ENCODE peak calls at places on chromosomes 12 and 14, in four cellular contexts. One of them, this sample, is unnamed.

GRCh38 chr12:71014180-71014785 is 93.7 kb upstream of the PTPRR start:
- DNase-seq in psoas muscle: no peak
- DNase-seq in posterior cingulate gyrus: no peak
- DNase-seq in NB4: peak; percentile 8
- DNase-seq in this sample: peak; percentile 29

GRCh38 chr12:9925746-9926393 is 6.3 kb downstream of the CLEC2A start:
- DNase-seq in psoas muscle: no peak
- DNase-seq in posterior cingulate gyrus: no peak
- DNase-seq in NB4: peak; percentile 47
- DNase-seq in this sample: peak; percentile 45

GRCh38 chr14:74826574-74826973 is 49.4 kb downstream of the PROX2 start:
- DNase-seq in psoas muscle: no peak
- DNase-seq in posterior cingulate gyrus: no peak
- DNase-seq in NB4: no peak
- DNase-seq in this sample: no peak

GRCh38 chr12:32069071-32069470 is 37.6 kb upstream of the BICD1 start:
- DNase-seq in NB4: no peak
- DNase-seq in posterior cingulate gyrus: no peak
- DNase-seq in psoas muscle: no peak
- DNase-seq in this sample: no peak

GRCh38 chr14:68278568-68279436 is 459.2 kb downstream of the RAD51B start:
- DNase-seq in posterior cingulate gyrus: no peak
- DNase-seq in psoas muscle: no peak
- DNase-seq in NB4: no peak
- DNase-seq in this sample: no peak

GRCh38 chr12:31589582-31589895 is 1.4 kb downstream of the DENND5B start:
- DNase-seq in posterior cingulate gyrus: no peak
- DNase-seq in NB4: no peak
- DNase-seq in psoas muscle: no peak
- DNase-seq in this sample: no peak

GRCh38 chr12:59087077-59087673 is 166.9 kb upstream of the LRIG3 start:
- DNase-seq in posterior cingulate gyrus: no peak
- DNase-seq in psoas muscle: no peak
- DNase-seq in NB4: no peak
- DNase-seq in this sample: no peak

GRCh38 chr12:107318804-107319535 is 225.6 kb upstream of the CRY1 start:
- DNase-seq in psoas muscle: peak; percentile 23
- DNase-seq in NB4: peak; percentile 59
- DNase-seq in posterior cingulate gyrus: no peak
- DNase-seq in this sample: peak; percentile 58

GRCh38 chr12:114209852-114210251 is 196.1 kb downstream of the TBX5 start:
- DNase-seq in posterior cingulate gyrus: no peak
- DNase-seq in NB4: no peak
- DNase-seq in psoas muscle: no peak
- DNase-seq in this sample: no peak

GRCh38 chr14:100585448-100586152 is 1.6 kb downstream of the BEGAIN start:
- DNase-seq in posterior cingulate gyrus: peak; percentile 32
- DNase-seq in psoas muscle: peak; percentile 8
- DNase-seq in NB4: no peak
- DNase-seq in this sample: no peak

GRCh38 chr14:63853831-63854293 is 1.1 kb downstream of the SYNE2 start:
- DNase-seq in posterior cingulate gyrus: no peak
- DNase-seq in NB4: no peak
- DNase-seq in psoas muscle: peak; percentile 47
- DNase-seq in this sample: peak; percentile 58

GRCh38 chr12:54587315-54587821 is 1.1 kb downstream of the PPP1R1A start:
- DNase-seq in psoas muscle: peak; percentile 44
- DNase-seq in posterior cingulate gyrus: peak; percentile 32
- DNase-seq in NB4: no peak
- DNase-seq in this sample: no peak

GRCh38 chr12:128807161-128807724 is 16.5 kb downstream of the SLC15A4 start:
- DNase-seq in posterior cingulate gyrus: no peak
- DNase-seq in NB4: no peak
- DNase-seq in psoas muscle: no peak
- DNase-seq in this sample: no peak

GRCh38 chr14:101463566-101464171 is 97.6 kb upstream of the DIO3 start:
- DNase-seq in posterior cingulate gyrus: no peak
- DNase-seq in psoas muscle: no peak
- DNase-seq in NB4: no peak
- DNase-seq in this sample: no peak

GRCh38 chr14:34501997-34502396 is 37.5 kb downstream of the EAPP start:
- DNase-seq in NB4: no peak
- DNase-seq in posterior cingulate gyrus: no peak
- DNase-seq in psoas muscle: no peak
- DNase-seq in this sample: no peak

GRCh38 chr12:123163227-123163626 is 12.3 kb upstream of the PITPNM2 start:
- DNase-seq in NB4: no peak
- DNase-seq in posterior cingulate gyrus: no peak
- DNase-seq in psoas muscle: no peak
- DNase-seq in this sample: no peak

GRCh38 chr14:99067927-99068326 is 204.1 kb downstream of the BCL11B start:
- DNase-seq in NB4: no peak
- DNase-seq in psoas muscle: no peak
- DNase-seq in posterior cingulate gyrus: no peak
- DNase-seq in this sample: no peak

GRCh38 chr12:2895511-2895910 is 4.8 kb downstream of the TULP3 start:
- DNase-seq in NB4: no peak
- DNase-seq in psoas muscle: no peak
- DNase-seq in posterior cingulate gyrus: no peak
- DNase-seq in this sample: no peak

GRCh38 chr12:25972783-25973182 is 14.3 kb downstream of the RASSF8 start:
- DNase-seq in NB4: no peak
- DNase-seq in posterior cingulate gyrus: no peak
- DNase-seq in psoas muscle: no peak
- DNase-seq in this sample: no peak

GRCh38 chr14:101056446-101056845 is 152.9 kb upstream of the RTL1 start:
- DNase-seq in NB4: no peak
- DNase-seq in posterior cingulate gyrus: no peak
- DNase-seq in psoas muscle: no peak
- DNase-seq in this sample: no peak

GRCh38 chr12:55619352-55620138 is 17.1 kb upstream of the OR10P1 start:
- DNase-seq in psoas muscle: no peak
- DNase-seq in NB4: peak; percentile 89
- DNase-seq in posterior cingulate gyrus: no peak
- DNase-seq in this sample: peak; percentile 65

GRCh38 chr12:115306380-115306779 is 622.4 kb upstream of the TBX3 start:
- DNase-seq in posterior cingulate gyrus: no peak
- DNase-seq in psoas muscle: no peak
- DNase-seq in NB4: no peak
- DNase-seq in this sample: no peak

GRCh38 chr14:33737446-33737845 is 213.4 kb downstream of the EGLN3 start:
- DNase-seq in posterior cingulate gyrus: no peak
- DNase-seq in psoas muscle: no peak
- DNase-seq in NB4: no peak
- DNase-seq in this sample: no peak

GRCh38 chr14:94328196-94328595 is 5.1 kb upstream of the SERPINA6 start:
- DNase-seq in NB4: no peak
- DNase-seq in psoas muscle: no peak
- DNase-seq in posterior cingulate gyrus: no peak
- DNase-seq in this sample: no peak

GRCh38 chr12:91381309-91381804 is 198.7 kb upstream of the DCN start:
- DNase-seq in psoas muscle: no peak
- DNase-seq in NB4: no peak
- DNase-seq in posterior cingulate gyrus: peak; percentile 52
- DNase-seq in this sample: peak; percentile 35

GRCh38 chr14:66380143-66380542 is 106.0 kb upstream of the CCDC196 start:
- DNase-seq in psoas muscle: no peak
- DNase-seq in posterior cingulate gyrus: no peak
- DNase-seq in NB4: no peak
- DNase-seq in this sample: no peak

GRCh38 chr12:58176296-58176869 is 235.0 kb downstream of the ATP23 start:
- DNase-seq in psoas muscle: no peak
- DNase-seq in NB4: peak; percentile 36
- DNase-seq in posterior cingulate gyrus: no peak
- DNase-seq in this sample: peak; percentile 70

GRCh38 chr12:114936148-114937099 is 252.4 kb upstream of the TBX3 start:
- DNase-seq in posterior cingulate gyrus: no peak
- DNase-seq in NB4: no peak
- DNase-seq in psoas muscle: no peak
- DNase-seq in this sample: no peak

GRCh38 chr12:100955139-100955538 is 160.6 kb downstream of the ANO4 start:
- DNase-seq in NB4: no peak
- DNase-seq in psoas muscle: no peak
- DNase-seq in posterior cingulate gyrus: no peak
- DNase-seq in this sample: no peak

GRCh38 chr14:87049886-87050820 is 942.8 kb downstream of the GALC start:
- DNase-seq in psoas muscle: no peak
- DNase-seq in posterior cingulate gyrus: no peak
- DNase-seq in NB4: peak; percentile 34
- DNase-seq in this sample: peak; percentile 54

GRCh38 chr14:80275208-80275850 is 64.0 kb upstream of the DIO2 start:
- DNase-seq in psoas muscle: no peak
- DNase-seq in NB4: no peak
- DNase-seq in posterior cingulate gyrus: no peak
- DNase-seq in this sample: no peak